ENCODE peak calls at places on chromosomes 4 and X, in seven cellular contexts. W is SK-N-SH, P is H1, Y is mammary epithelial cell, X is H9, I is fibroblast of lung, C is IMR-90. Z is an unnamed sample.

GRCh38 chrX:153926863-153927685 is 1.0 kb upstream of the ARHGAP4 start:
- DNase-seq in X (peak), I (peak), W (peak), P (no peak), Y (peak), C (peak), Z (peak)

GRCh38 chr4:30720656-30721352 is 635 bp downstream of the PCDH7 start:
- DNase-seq in I (peak), X (peak), P (no peak), W (peak), C (peak), Y (no peak), Z (peak)

GRCh38 chr4:40629401-40630334 is at the start of gene RBM47:
- DNase-seq in W (peak), X (peak), C (peak), I (peak), P (peak), Y (peak), Z (peak)

GRCh38 chr4:52822583-52823477 is 39.3 kb upstream of the RASL11B start:
- DNase-seq in Y (peak), P (no peak), X (no peak), I (peak), W (no peak), C (peak), Z (no peak)

GRCh38 chrX:46967547-46967946 is 55.3 kb downstream of the JADE3 start:
- DNase-seq in W (no peak), X (no peak), C (no peak), I (no peak), P (no peak), Y (no peak), Z (no peak)

GRCh38 chr4:25484243-25484721 is 107.2 kb downstream of the ANAPC4 start:
- DNase-seq in P (no peak), Y (peak), X (no peak), C (no peak), W (no peak), I (peak), Z (no peak)

GRCh38 chr4:84808332-84808731 is 158.2 kb downstream of the WDFY3 start:
- DNase-seq in W (no peak), P (no peak), C (no peak), X (no peak), Y (no peak), I (no peak), Z (no peak)

GRCh38 chr4:89298788-89299152 is 8.8 kb downstream of the GPRIN3 start:
- DNase-seq in I (peak), P (no peak), W (no peak), X (no peak), C (no peak), Y (peak), Z (no peak)

GRCh38 chr4:8274772-8275241 is 5.3 kb downstream of the HTRA3 start:
- DNase-seq in Y (peak), W (peak), P (no peak), C (peak), I (peak), X (no peak), Z (peak)

DNA sequence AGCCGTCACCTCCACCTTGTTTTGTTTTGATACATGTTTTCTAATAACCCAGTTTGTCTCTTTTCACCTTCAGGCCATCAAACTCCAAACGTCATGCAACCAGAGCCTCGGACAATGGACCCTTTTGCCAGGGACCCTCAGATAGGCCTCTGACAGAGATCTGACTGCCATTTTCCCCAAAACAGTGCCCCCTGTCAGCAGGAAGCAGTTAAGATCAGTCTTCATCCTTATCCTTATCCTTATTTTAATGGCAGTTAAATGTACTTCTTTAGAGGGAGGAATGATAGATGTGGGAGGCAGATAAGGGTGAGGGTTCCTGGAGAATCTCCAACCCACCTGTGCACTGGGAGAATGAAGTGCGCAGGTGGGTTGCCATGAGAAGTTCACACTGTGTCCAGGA is 135.7 kb downstream of the ANAPC10 start:
- DNase-seq in X (peak), P (no peak), C (no peak), W (no peak), Y (no peak), I (no peak), Z (no peak)
- H3K4me2 ChIP-seq in X (no peak), P (no peak), C (no peak), W (no peak), Y (no peak), I (no peak), Z (no peak)

GRCh38 chrX:84044051-84044450 is 143.9 kb downstream of the RPS6KA6 start:
- DNase-seq in P (no peak), C (no peak), X (no peak), W (no peak), I (no peak), Y (no peak), Z (no peak)
- H2AFZ ChIP-seq in P (no peak), C (no peak), X (no peak), W (no peak), I (no peak), Y (no peak), Z (no peak)

DNA sequence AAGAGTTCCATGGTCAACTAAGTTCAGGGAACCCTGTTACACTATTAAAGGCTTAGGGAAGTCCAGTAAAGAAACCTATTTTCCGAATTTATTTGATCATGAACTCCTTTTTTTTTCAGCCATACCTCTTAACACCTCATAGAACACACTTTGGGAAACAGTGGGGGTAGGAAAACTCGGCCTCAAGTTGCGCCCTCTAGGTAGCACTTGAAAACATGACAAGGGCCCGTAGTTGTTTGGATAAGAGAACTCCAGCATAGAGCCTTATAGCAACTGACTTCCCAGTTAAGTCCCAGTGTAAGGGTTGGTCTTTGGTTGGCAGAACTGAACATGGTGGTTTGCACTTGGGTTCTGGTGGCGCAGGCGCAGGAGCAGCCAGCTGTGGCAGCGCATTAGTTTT is 14.4 kb downstream of the OGT start:
- DNase-seq in C (no peak), W (no peak), P (no peak), X (no peak), I (no peak), Y (no peak), Z (no peak)
- TF ChIP-seq CTCF in C (no peak), W (no peak), P (peak), X (peak), I (no peak), Y (no peak), Z (peak)

GRCh38 chrX:134512566-134512965 is 52.6 kb downstream of the HPRT1 start:
- DNase-seq in C (peak), Y (peak), I (peak), P (no peak), X (no peak), W (no peak), Z (no peak)
- H3K4me2 ChIP-seq in C (no peak), Y (peak), I (no peak), P (no peak), X (no peak), W (peak), Z (no peak)

Z was measured in neural progenitor cell.